ENCODE peak calls at places on chromosomes 7 and 10, in six cellular contexts. G is uterus, D is adrenal gland, S is HCT116, J is sigmoid colon, R is suprapubic skin. O is an unnamed sample.

GRCh38 chr10:101558671-101559595 is 29.1 kb downstream of the POLL start:
- DNase-seq in S (no peak), J (peak; percentile 53), G (no peak), R (no peak), D (peak; percentile 73), O (no peak)

GRCh38 chr7:120021085-120021484 is 251.9 kb upstream of the KCND2 start:
- DNase-seq in J (no peak), S (no peak), G (no peak), D (no peak), R (no peak), O (no peak)

GRCh38 chr10:101060951-101061813 is 607 bp upstream of the KAZALD1 start:
- DNase-seq in G (peak; percentile 92), D (peak; percentile 97), S (peak; percentile 91), J (peak; percentile 96), R (peak; percentile 76), O (peak; percentile 97)

GRCh38 chr10:120542591-120542990 is 85.6 kb downstream of the PLPP4 start:
- DNase-seq in S (no peak), R (no peak), D (no peak), J (no peak), G (no peak), O (no peak)

GRCh38 chr10:122306282-122306681 is 35.2 kb downstream of the BTBD16 start:
- DNase-seq in S (no peak), G (no peak), R (no peak), J (no peak), D (no peak), O (no peak)

GRCh38 chr7:108448777-108449576 is 7.3 kb downstream of the NRCAM start:
- DNase-seq in G (no peak), R (no peak), J (no peak), S (no peak), D (no peak), O (no peak)

GRCh38 chr10:89392974-89393373 is 551 bp downstream of the IFIT1 start:
- DNase-seq in J (peak; percentile 81), G (peak; percentile 65), R (no peak), D (peak; percentile 69), S (no peak), O (peak; percentile 10)

GRCh38 chr10:83881647-83882046 is 257.7 kb upstream of the GHITM start:
- DNase-seq in G (no peak), S (no peak), R (no peak), J (no peak), D (no peak), O (no peak)

GRCh38 chr7:10122573-10123100 is 851.0 kb upstream of the PHF14 start:
- DNase-seq in D (peak; percentile 74), J (no peak), S (no peak), G (no peak), R (no peak), O (no peak)

GRCh38 chr7:1458676-1459511 is at the start of gene MICALL2:
- DNase-seq in R (peak; percentile 93), D (peak; percentile 95), G (peak; percentile 86), S (peak; percentile 54), J (peak; percentile 94), O (peak; percentile 93)
- TF ChIP-seq POLR2A in R (peak; percentile 83), D (peak; percentile 97), G (peak; percentile 77), S (peak; percentile 75), J (peak; percentile 57), O (peak; percentile 92)

GRCh38 chr7:44490351-44491200 is at the start of gene NUDCD3:
- DNase-seq in J (peak; percentile 91), S (peak; percentile 78), D (peak; percentile 90), R (peak; percentile 87), G (peak; percentile 78), O (peak; percentile 93)
- TF ChIP-seq POLR2A in J (no peak), S (peak; percentile 39), D (peak; percentile 19), R (no peak), G (no peak), O (peak; percentile 84)

DNA sequence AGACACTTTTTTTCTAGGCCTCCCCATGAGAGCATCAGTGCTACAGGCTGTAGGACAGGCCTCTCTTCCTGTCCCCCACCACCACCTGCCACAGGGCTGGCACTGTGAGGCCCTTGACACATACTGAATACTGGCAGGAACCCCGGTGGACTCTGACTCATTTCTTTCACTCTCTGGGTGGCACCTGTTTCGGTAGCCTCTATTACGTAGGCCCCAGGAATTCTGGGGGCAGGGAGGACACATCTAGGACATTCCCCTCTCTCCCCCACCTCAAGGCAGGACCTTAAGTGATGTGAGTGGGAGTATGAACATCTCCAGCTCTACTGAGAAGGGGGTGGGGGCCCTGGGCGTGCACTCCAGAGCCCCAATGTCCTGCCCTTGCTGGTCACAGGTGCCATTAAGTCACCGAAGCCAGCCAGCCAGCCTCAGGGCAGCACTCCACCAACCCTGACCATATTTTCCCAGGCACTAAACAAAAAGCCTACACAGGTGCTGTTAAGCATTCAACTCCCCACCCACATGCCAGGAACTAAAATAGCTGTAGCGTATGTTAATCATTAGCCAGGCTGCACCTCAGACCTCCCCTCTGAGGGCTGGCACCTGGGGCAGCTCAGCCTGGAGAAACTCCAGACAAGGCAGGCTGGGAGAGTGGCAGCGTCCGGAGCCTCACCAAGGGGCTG is 8.9 kb downstream of the ANXA11 start:
- DNase-seq in D (no peak), G (no peak), S (peak; percentile 90), J (no peak), R (no peak), O (no peak)
- TF ChIP-seq POLR2A in D (no peak), G (no peak), S (no peak), J (no peak), R (no peak), O (no peak)

GRCh38 chr10:132571565-132572544 is 34.3 kb downstream of the INPP5A start:
- DNase-seq in G (peak; percentile 78), J (peak; percentile 86), R (no peak), D (peak; percentile 92), S (peak; percentile 65), O (peak; percentile 22)
- TF ChIP-seq POLR2A in G (no peak), J (no peak), R (no peak), D (no peak), S (no peak), O (no peak)

DNA sequence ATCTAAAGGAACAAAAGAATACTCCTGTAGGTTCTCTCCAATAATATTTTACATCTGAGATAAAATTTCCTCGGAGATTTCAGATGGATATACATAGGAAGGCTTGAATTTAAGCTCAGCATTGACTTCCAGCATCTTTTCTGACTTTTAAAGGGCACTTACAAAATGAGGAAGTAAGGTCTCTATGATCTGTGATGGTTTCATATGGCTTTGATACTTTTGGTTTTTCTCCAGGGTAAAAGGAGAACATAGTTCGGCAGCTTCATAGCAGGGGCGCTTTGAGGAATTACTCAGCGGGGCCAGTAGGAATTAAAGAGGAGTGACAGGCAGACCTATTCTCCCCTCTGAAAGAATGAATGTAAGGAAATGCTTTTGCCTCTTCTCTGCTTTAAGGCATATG is 79.9 kb upstream of the PCDH15 start:
- DNase-seq in R (no peak), S (no peak), J (no peak), D (no peak), G (no peak), O (no peak)
- TF ChIP-seq POLR2A in R (no peak), S (no peak), J (no peak), D (no peak), G (no peak), O (no peak)

DNA sequence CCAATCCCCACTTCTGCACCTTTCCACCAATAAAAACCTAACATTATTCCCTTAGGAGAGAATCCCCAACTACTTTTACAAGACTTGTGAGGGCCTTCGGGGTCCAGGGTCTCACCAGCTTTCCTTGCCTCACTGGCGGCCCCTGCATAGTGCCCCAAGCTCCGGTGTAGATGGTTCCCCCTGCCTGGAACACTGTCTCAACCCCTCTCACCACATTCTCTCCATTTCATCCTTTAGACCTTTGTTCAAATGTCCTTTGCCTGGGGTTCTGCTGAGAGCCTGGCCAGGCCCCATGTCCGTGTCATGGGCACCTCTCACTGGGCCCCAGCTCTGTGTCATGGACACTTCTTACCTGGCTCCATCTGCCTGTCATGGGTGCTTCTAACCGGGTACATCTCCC is 64.5 kb upstream of the SORCS3 start:
- DNase-seq in S (no peak), J (no peak), R (no peak), D (no peak), G (no peak), O (no peak)
- TF ChIP-seq POLR2A in S (no peak), J (no peak), R (no peak), D (no peak), G (no peak), O (no peak)

DNA sequence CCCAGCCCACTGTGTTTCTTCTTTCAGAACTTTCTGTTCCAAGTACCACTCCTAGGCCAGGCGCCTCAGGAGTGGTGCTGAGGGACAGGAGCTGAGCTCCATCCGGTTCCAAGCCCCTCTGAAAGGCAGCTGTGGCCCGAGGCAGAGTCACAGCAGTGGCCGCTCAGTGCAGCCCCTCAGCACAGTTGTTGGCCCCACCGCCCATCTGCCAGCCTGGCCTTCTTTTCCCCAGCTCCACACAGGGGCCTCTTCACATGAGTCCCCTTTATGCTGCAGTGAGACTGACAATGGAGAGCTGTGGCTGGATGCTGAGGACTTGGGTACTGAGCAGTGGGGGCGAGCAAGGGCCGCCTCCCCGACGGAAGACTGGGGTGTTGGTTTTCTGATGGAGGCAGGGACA is 9.5 kb downstream of the BUD31 start:
- DNase-seq in D (no peak), J (no peak), S (no peak), R (no peak), G (no peak), O (no peak)
- TF ChIP-seq POLR2A in D (no peak), J (no peak), S (no peak), R (no peak), G (no peak), O (no peak)

GRCh38 chr7:151334628-151335027 is 7.0 kb upstream of the NUB1 start:
- DNase-seq in S (no peak), G (no peak), J (no peak), D (no peak), R (no peak), O (no peak)
- TF ChIP-seq POLR2A in S (no peak), G (no peak), J (no peak), D (no peak), R (no peak), O (no peak)

GRCh38 chr10:119270893-119271361 is 63.6 kb downstream of the GRK5 start:
- DNase-seq in D (peak; percentile 84), J (no peak), S (peak; percentile 41), R (no peak), G (peak; percentile 67), O (peak; percentile 63)
- TF ChIP-seq POLR2A in D (no peak), J (no peak), S (peak; percentile 58), R (no peak), G (peak; percentile 10), O (no peak)

GRCh38 chr7:30286749-30287148 is 2.4 kb downstream of the ZNRF2 start:
- DNase-seq in J (no peak), S (no peak), R (no peak), D (no peak), G (no peak), O (no peak)

GRCh38 chr7:30282735-30283134 is 1.7 kb upstream of the ZNRF2 start:
- DNase-seq in D (no peak), R (no peak), G (no peak), J (no peak), S (no peak), O (no peak)

GRCh38 chr7:30284298-30285066 is at the start of gene ZNRF2:
- DNase-seq in S (peak; percentile 97), J (peak; percentile 100), D (peak; percentile 100), R (peak; percentile 99), G (peak; percentile 99), O (peak; percentile 99)

GRCh38 chr7:30285531-30286284 is 1.3 kb downstream of the ZNRF2 start:
- DNase-seq in R (peak; percentile 67), D (peak; percentile 67), S (no peak), J (no peak), G (peak; percentile 25), O (peak; percentile 73)

GRCh38 chr7:30285067-30285530 is 702 bp downstream of the ZNRF2 start:
- DNase-seq in R (peak; percentile 66), J (peak; percentile 68), G (no peak), D (no peak), S (no peak), O (peak; percentile 85)
- TF ChIP-seq POLR2A in R (no peak), J (no peak), G (no peak), D (peak; percentile 18), S (peak; percentile 8), O (peak; percentile 22)

O was measured in erythroblast.